ENCODE peak calls at places on chromosomes 1 and 21, in eight cellular contexts. E is psoas muscle, P is HFF-Myc, C is HCT116, Y is thoracic aorta, H is hepatocyte, N is lower leg skin, B is fibroblast of pulmonary artery. D is an unnamed sample.

GRCh38 chr1:229563701-229564100 is 5.2 kb upstream of the ABCB10 start:
- DNase-seq in E (no peak), P (no peak), C (no peak), Y (no peak), H (no peak), N (no peak), B (peak), D (peak)

GRCh38 chr1:177355575-177355974 is 184.8 kb downstream of the BRINP2 start:
- DNase-seq in E (no peak), P (peak), C (no peak), Y (no peak), H (peak), N (no peak), B (peak), D (peak)

GRCh38 chr1:207972350-207972749 is 61.4 kb upstream of the CD34 start:
- DNase-seq in E (no peak), P (no peak), C (no peak), Y (no peak), H (no peak), N (no peak), B (no peak), D (no peak)

GRCh38 chr1:212500986-212501385 is 68.3 kb downstream of the NENF start:
- DNase-seq in E (no peak), P (no peak), C (no peak), Y (no peak), H (no peak), N (no peak), B (no peak), D (no peak)

GRCh38 chr1:90989302-90989701 is 32.5 kb downstream of the ZNF644 start:
- DNase-seq in E (no peak), P (no peak), C (no peak), Y (no peak), H (no peak), N (no peak), B (no peak), D (no peak)

GRCh38 chr1:191851799-191852595 is 306.3 kb upstream of the RGS18 start:
- DNase-seq in E (no peak), P (peak), C (no peak), Y (no peak), H (no peak), N (no peak), B (peak), D (peak)

GRCh38 chr1:89938171-89939055 is 56.5 kb upstream of the ZNF326 start:
- DNase-seq in E (no peak), P (no peak), C (no peak), Y (no peak), H (no peak), N (no peak), B (peak), D (peak)

GRCh38 chr1:65717815-65718454 is 74.8 kb upstream of the PDE4B start:
- DNase-seq in E (no peak), P (no peak), C (peak), Y (no peak), H (no peak), N (no peak), B (peak), D (peak)

GRCh38 chr1:105608713-105609112 is 1447.8 kb upstream of the PRMT6 start:
- DNase-seq in E (no peak), P (no peak), C (no peak), Y (no peak), H (peak), N (no peak), B (peak), D (peak)

GRCh38 chr1:157270705-157271274 is 132.6 kb upstream of the ETV3 start:
- DNase-seq in E (no peak), P (no peak), C (no peak), Y (no peak), H (no peak), N (no peak), B (no peak), D (no peak)

GRCh38 chr1:150386546-150387080 is 22.7 kb downstream of the RPRD2 start:
- DNase-seq in E (no peak), P (no peak), C (no peak), Y (no peak), H (no peak), N (no peak), B (no peak), D (no peak)

GRCh38 chr21:46151989-46152938 is 3.1 kb downstream of the FTCD start:
- DNase-seq in E (peak), P (no peak), C (no peak), Y (no peak), H (no peak), N (no peak), B (no peak), D (no peak)

GRCh38 chr1:211247921-211248320 is 11.2 kb upstream of the RCOR3 start:
- DNase-seq in E (no peak), P (no peak), C (no peak), Y (no peak), H (peak), N (no peak), B (peak), D (peak)

GRCh38 chr1:44594871-44595735 is 79.2 kb downstream of the TMEM53 start:
- DNase-seq in E (peak), P (no peak), C (peak), Y (peak), H (peak), N (peak), B (peak), D (peak)

GRCh38 chr1:35544976-35545375 is 12.2 kb downstream of the KIAA0319L start:
- DNase-seq in E (peak), P (no peak), C (no peak), Y (no peak), H (peak), N (no peak), B (peak), D (peak)

GRCh38 chr21:16363563-16363962 is 633.8 kb downstream of the USP25 start:
- DNase-seq in E (no peak), P (no peak), C (no peak), Y (no peak), H (no peak), N (no peak), B (no peak), D (no peak)

GRCh38 chr1:184033711-184034167 is 3.8 kb downstream of the COLGALT2 start:
- DNase-seq in E (no peak), P (no peak), C (no peak), Y (no peak), H (no peak), N (no peak), B (no peak), D (no peak)

GRCh38 chr21:16302851-16303282 is 573.1 kb downstream of the USP25 start:
- DNase-seq in E (peak), P (no peak), C (no peak), Y (no peak), H (peak), N (peak), B (peak), D (peak)

GRCh38 chr1:118097622-118098348 is 87.2 kb downstream of the SPAG17 start:
- DNase-seq in E (no peak), P (no peak), C (no peak), Y (no peak), H (no peak), N (no peak), B (no peak), D (peak)

GRCh38 chr1:112904071-112904830 is 51.7 kb downstream of the SLC16A1 start:
- DNase-seq in E (no peak), P (peak), C (peak), Y (no peak), H (peak), N (no peak), B (peak), D (peak)

GRCh38 chr1:227893696-227894305 is 53.9 kb downstream of the WNT9A start:
- DNase-seq in E (no peak), P (no peak), C (no peak), Y (no peak), H (no peak), N (no peak), B (no peak), D (no peak)

GRCh38 chr21:18274370-18274769 is 29.7 kb downstream of the CHODL start:
- DNase-seq in E (no peak), P (no peak), C (no peak), Y (no peak), H (no peak), N (no peak), B (no peak), D (no peak)

GRCh38 chr1:182996816-182997215 is 26.4 kb upstream of the LAMC1 start:
- DNase-seq in E (no peak), P (no peak), C (no peak), Y (no peak), H (no peak), N (no peak), B (no peak), D (no peak)

GRCh38 chr1:233304489-233305102 is 9.1 kb upstream of the PCNX2 start:
- DNase-seq in E (no peak), P (no peak), C (no peak), Y (no peak), H (peak), N (no peak), B (peak), D (peak)

GRCh38 chr1:31926846-31927660 is 11.1 kb downstream of the PTP4A2 start:
- DNase-seq in E (no peak), P (no peak), C (no peak), Y (no peak), H (no peak), N (no peak), B (no peak), D (no peak)

GRCh38 chr21:34348890-34349519 is 14.8 kb upstream of the KCNE2 start:
- DNase-seq in E (no peak), P (no peak), C (no peak), Y (no peak), H (no peak), N (no peak), B (no peak), D (no peak)

GRCh38 chr1:72281637-72282270 is 585 bp downstream of the NEGR1 start:
- DNase-seq in E (no peak), P (no peak), C (no peak), Y (no peak), H (no peak), N (no peak), B (no peak), D (peak)

GRCh38 chr1:154814106-154814505 is 56.0 kb downstream of the KCNN3 start:
- DNase-seq in E (no peak), P (no peak), C (no peak), Y (no peak), H (no peak), N (no peak), B (no peak), D (no peak)

GRCh38 chr1:3571263-3571662 is 40.0 kb downstream of the MEGF6 start:
- DNase-seq in E (no peak), P (no peak), C (no peak), Y (no peak), H (no peak), N (no peak), B (no peak), D (no peak)

GRCh38 chr1:162327144-162327790 is 49.4 kb downstream of the SPATA46 start:
- DNase-seq in E (no peak), P (no peak), C (no peak), Y (no peak), H (no peak), N (no peak), B (peak), D (no peak)

GRCh38 chr1:46132529-46133180 is at the start of gene PIK3R3:
- DNase-seq in E (peak), P (peak), C (peak), Y (peak), H (peak), N (peak), B (peak), D (peak)

GRCh38 chr1:46131093-46131492 is 1.3 kb downstream of the PIK3R3 start:
- DNase-seq in E (no peak), P (no peak), C (no peak), Y (no peak), H (no peak), N (no peak), B (peak), D (peak)

GRCh38 chr1:46131727-46132528 is 501 bp downstream of the PIK3R3 start:
- DNase-seq in E (no peak), P (no peak), C (no peak), Y (no peak), H (peak), N (no peak), B (peak), D (peak)

GRCh38 chr1:46128336-46128735 is 4.1 kb downstream of the PIK3R3 start:
- DNase-seq in E (no peak), P (no peak), C (no peak), Y (no peak), H (no peak), N (no peak), B (no peak), D (peak)

DNA sequence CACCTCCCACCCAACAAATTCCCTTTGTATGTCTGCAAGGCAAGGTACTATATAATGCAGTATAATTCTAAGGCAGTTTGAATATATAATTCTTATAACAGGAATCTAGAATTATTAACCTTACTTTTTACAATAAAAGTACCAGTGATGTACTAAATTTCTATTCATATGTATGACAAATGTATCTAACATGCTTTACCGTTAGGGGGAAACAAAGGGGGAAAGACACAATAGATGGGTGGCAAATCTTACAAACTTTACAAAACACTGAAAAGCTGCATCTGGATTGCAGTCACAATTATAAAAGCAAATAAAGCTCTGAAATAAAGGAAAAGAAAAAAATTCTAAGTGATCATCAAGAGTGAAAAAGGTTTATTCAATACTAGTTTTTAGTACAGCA is 2.3 kb downstream of the PIK3R3 start:
- DNase-seq in E (no peak), P (no peak), C (no peak), Y (no peak), H (no peak), N (no peak), B (no peak), D (no peak)
- H3K4me3 ChIP-seq in E (peak), P (peak), C (no peak), Y (peak), H (peak), N (no peak), B (peak), D (peak)

DNA sequence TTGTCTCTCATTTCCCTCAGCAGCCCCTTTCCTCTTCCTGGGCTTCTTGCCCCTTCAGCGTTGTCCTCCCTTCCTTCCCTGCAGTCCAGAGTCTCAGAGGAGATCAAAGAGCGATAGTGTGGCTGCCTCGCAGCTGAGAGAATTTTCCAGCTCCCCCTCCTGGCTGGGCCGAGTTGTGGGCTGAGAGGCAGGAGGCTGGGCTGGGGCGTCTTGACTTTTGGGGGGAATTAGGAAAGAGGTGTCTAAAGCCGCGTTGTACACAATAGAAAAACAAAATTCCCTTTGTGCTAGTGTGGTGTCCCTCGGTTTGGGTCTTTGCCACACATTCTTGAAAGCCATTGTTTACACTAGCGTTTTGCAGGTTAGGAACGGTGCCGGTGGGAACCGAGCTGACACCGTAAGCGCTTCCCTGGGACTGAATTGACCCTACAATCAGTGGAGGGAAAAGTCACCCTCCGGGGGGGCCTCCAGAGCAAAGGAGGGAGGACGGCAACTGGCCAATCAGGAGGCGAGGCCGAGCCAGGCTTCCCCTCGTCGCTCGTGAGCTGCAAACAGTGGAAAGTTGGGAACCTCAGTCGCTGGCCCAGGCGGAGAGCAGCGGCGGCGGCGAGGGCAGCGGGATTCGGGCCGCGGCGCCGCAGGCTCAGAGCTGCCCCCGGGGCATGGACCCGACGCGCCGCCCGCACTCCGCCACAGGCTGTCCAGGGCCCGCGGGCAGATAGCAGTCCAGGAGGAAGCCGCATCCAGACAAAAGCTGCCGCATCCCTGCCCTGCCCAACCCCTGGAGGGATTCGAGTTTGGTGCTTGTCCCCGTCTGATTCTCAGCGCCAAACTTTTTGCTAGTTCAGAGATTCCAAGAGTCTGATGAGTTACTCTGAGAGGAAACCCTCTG is at the start of gene HMCN1:
- DNase-seq in E (peak), P (no peak), C (peak), Y (peak), H (peak), N (peak), B (peak), D (peak)
- TF ChIP-seq CTCF in E (no peak), P (peak), C (peak), Y (no peak), H (peak), N (no peak), B (peak), D (peak)

GRCh38 chr1:185049670-185050069 is 4.3 kb downstream of the RNF2 start:
- DNase-seq in E (no peak), P (no peak), C (no peak), Y (no peak), H (no peak), N (no peak), B (no peak), D (no peak)

GRCh38 chr1:185044387-185044786 is 971 bp upstream of the RNF2 start:
- DNase-seq in E (no peak), P (no peak), C (no peak), Y (no peak), H (no peak), N (no peak), B (no peak), D (no peak)

GRCh38 chr1:185044981-185045792 is at the start of gene RNF2:
- DNase-seq in E (peak), P (peak), C (peak), Y (peak), H (peak), N (peak), B (peak), D (peak)

GRCh38 chr1:185046639-185047038 is 1.3 kb downstream of the RNF2 start:
- DNase-seq in E (no peak), P (no peak), C (no peak), Y (no peak), H (no peak), N (no peak), B (no peak), D (no peak)

GRCh38 chr1:185045793-185046441 is 559 bp downstream of the RNF2 start:
- DNase-seq in E (peak), P (no peak), C (no peak), Y (no peak), H (peak), N (peak), B (peak), D (peak)
- H3K4me3 ChIP-seq in E (peak), P (peak), C (peak), Y (peak), H (peak), N (peak), B (peak), D (peak)

GRCh38 chr1:116817582-116818064 is 63.4 kb downstream of the CD2 start:
- DNase-seq in E (no peak), P (peak), C (peak), Y (no peak), H (peak), N (no peak), B (peak), D (peak)
- TF ChIP-seq CTCF in E (peak), P (peak), C (peak), Y (no peak), H (peak), N (no peak), B (peak), D (peak)

GRCh38 chr1:153611024-153611352 is 1.9 kb downstream of the S100A16 start:
- DNase-seq in E (no peak), P (no peak), C (no peak), Y (no peak), H (no peak), N (no peak), B (peak), D (no peak)

GRCh38 chr1:153608742-153609584 is 4.0 kb downstream of the S100A16 start:
- DNase-seq in E (peak), P (peak), C (peak), Y (peak), H (peak), N (no peak), B (peak), D (peak)

GRCh38 chr1:153608089-153608672 is 4.8 kb downstream of the S100A16 start:
- DNase-seq in E (no peak), P (no peak), C (no peak), Y (no peak), H (no peak), N (no peak), B (no peak), D (no peak)

GRCh38 chr1:153610334-153611023 is 2.5 kb downstream of the S100A16 start:
- DNase-seq in E (peak), P (no peak), C (no peak), Y (no peak), H (no peak), N (no peak), B (no peak), D (no peak)

GRCh38 chr1:153609585-153609907 is 3.4 kb downstream of the S100A16 start:
- DNase-seq in E (no peak), P (no peak), C (no peak), Y (no peak), H (no peak), N (no peak), B (no peak), D (no peak)
- H3K4me3 ChIP-seq in E (peak), P (peak), C (peak), Y (peak), H (no peak), N (no peak), B (peak), D (no peak)

GRCh38 chr1:19398309-19398760 is 86.2 kb downstream of the SLC66A1 start:
- DNase-seq in E (no peak), P (peak), C (no peak), Y (peak), H (peak), N (no peak), B (peak), D (peak)
- TF ChIP-seq CTCF in E (no peak), P (peak), C (peak), Y (peak), H (peak), N (no peak), B (peak), D (peak)

GRCh38 chr1:2316451-2316940 is 74.9 kb downstream of the MORN1 start:
- DNase-seq in E (no peak), P (no peak), C (no peak), Y (no peak), H (no peak), N (no peak), B (no peak), D (peak)

GRCh38 chr1:2319291-2319690 is 72.1 kb downstream of the MORN1 start:
- DNase-seq in E (no peak), P (no peak), C (no peak), Y (no peak), H (no peak), N (no peak), B (no peak), D (no peak)

GRCh38 chr1:2320001-2320400 is 71.4 kb downstream of the MORN1 start:
- DNase-seq in E (peak), P (no peak), C (no peak), Y (no peak), H (no peak), N (no peak), B (no peak), D (no peak)

GRCh38 chr1:2317230-2318065 is 73.9 kb downstream of the MORN1 start:
- DNase-seq in E (no peak), P (no peak), C (no peak), Y (no peak), H (no peak), N (no peak), B (no peak), D (no peak)

GRCh38 chr1:2318294-2319278 is 72.8 kb downstream of the MORN1 start:
- DNase-seq in E (no peak), P (no peak), C (no peak), Y (no peak), H (no peak), N (no peak), B (no peak), D (no peak)
- H3K4me3 ChIP-seq in E (no peak), P (no peak), C (no peak), Y (no peak), H (no peak), N (no peak), B (no peak), D (no peak)